ENCODE peak calls at places on chromosomes 5 and 9, in ten cellular contexts. X is CD4-positive, alpha-beta memory T cell; L is HCT116; S is right cardiac atrium; Z is body of pancreas; M is mesendoderm; A is CD8-positive, alpha-beta memory T cell; C is neuronal stem cell; B is CD4-positive, CD25-positive, alpha-beta regulatory T cell; W is trophoblast cell. D is an unnamed sample.

GRCh38 chr5:150508021-150508640 is at the start of gene NDST1:
- DNase-seq in X (no peak), L (no peak), S (peak; percentile 58), Z (peak; percentile 69), M (no peak), A (no peak), C (no peak), B (no peak), W (no peak), D (no peak)

GRCh38 chr9:69339620-69340019 is 14.6 kb downstream of the ENTREP1 start:
- DNase-seq in X (no peak), L (no peak), S (no peak), Z (no peak), M (peak; percentile 68), A (no peak), C (no peak), B (no peak), W (no peak), D (peak; percentile 35)

GRCh38 chr5:50667079-50667652 is 729 bp downstream of the PARP8 start:
- DNase-seq in X (no peak), L (no peak), S (peak; percentile 87), Z (peak; percentile 52), M (peak; percentile 77), A (no peak), C (peak; percentile 65), B (no peak), W (peak; percentile 48), D (peak; percentile 74)

GRCh38 chr5:90434116-90434714 is 24.7 kb upstream of the CETN3 start:
- DNase-seq in X (peak; percentile 26), L (peak; percentile 31), S (no peak), Z (peak; percentile 38), M (peak; percentile 66), A (peak; percentile 17), C (no peak), B (peak; percentile 54), W (peak; percentile 25), D (peak; percentile 25)

GRCh38 chr5:164302533-164303235 is 797.3 kb downstream of the MAT2B start:
- DNase-seq in X (no peak), L (no peak), S (no peak), Z (no peak), M (no peak), A (no peak), C (no peak), B (no peak), W (no peak), D (no peak)

GRCh38 chr5:149681922-149682321 is 48.2 kb upstream of the PPARGC1B start:
- DNase-seq in X (no peak), L (no peak), S (no peak), Z (no peak), M (no peak), A (no peak), C (no peak), B (no peak), W (no peak), D (no peak)

GRCh38 chr5:33929925-33930690 is 6.1 kb upstream of the RXFP3 start:
- DNase-seq in X (no peak), L (no peak), S (no peak), Z (no peak), M (peak; percentile 26), A (no peak), C (no peak), B (no peak), W (peak; percentile 69), D (no peak)

GRCh38 chr5:37090781-37091180 is 158.4 kb downstream of the CPLANE1 start:
- DNase-seq in X (no peak), L (no peak), S (no peak), Z (no peak), M (no peak), A (no peak), C (no peak), B (no peak), W (no peak), D (no peak)

GRCh38 chr5:173916233-173916632 is 28.1 kb downstream of the CPEB4 start:
- DNase-seq in X (no peak), L (no peak), S (no peak), Z (no peak), M (peak; percentile 50), A (no peak), C (no peak), B (no peak), W (no peak), D (no peak)

DNA sequence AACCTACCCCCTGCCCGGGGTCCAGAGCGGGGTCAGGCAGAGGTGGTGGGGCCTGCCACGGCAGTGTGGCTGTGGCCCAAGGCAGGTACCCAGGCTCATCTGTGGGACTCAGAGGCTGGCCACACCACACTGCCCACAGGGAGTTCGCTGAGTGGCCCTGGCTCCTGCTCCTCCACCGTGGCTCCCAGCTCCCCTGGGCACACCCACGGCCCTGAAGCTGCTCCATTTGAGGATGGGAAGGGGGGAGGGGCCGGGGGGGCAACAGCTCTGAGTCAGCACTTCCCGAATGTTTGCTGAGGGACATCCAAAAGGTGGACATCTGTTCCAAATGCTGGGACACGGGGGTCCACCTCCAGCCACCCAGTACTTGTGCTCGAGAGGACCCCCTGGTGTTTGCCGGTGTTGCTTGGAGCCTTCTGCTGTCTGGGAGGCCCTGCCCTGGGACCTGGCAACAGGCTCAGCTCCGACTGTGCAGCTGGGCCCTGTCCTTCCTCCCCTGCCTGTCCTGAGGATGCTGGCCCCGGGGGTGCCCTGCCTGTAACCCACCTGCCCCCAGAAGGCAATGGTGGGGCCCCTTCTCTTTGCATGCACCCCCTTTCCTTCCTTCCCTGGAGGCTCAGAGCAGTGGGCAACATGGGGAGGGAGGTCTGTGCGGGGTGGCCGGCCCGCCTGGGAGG is 2.5 kb upstream of the NRARP start:
- DNase-seq in X (no peak), L (no peak), S (no peak), Z (no peak), M (no peak), A (no peak), C (no peak), B (no peak), W (no peak), D (no peak)
- H3K4me1 ChIP-seq in X (peaks cover 32% of the 10 kb centered on the region), L (peaks cover 11% of the 10 kb centered on the region), S (no peaks in the 10 kb centered on the region), Z (peaks cover 83% of the 10 kb centered on the region), M (peaks cover 10% of the 10 kb centered on the region), A (peaks cover 26% of the 10 kb centered on the region), C (peaks cover 47% of the 10 kb centered on the region), B (peaks cover 42% of the 10 kb centered on the region), W (peaks cover 9% of the 10 kb centered on the region), D (peaks cover 19% of the 10 kb centered on the region)

GRCh38 chr9:120875643-120875953 is 1.4 kb downstream of the PHF19 start:
- DNase-seq in X (peak; percentile 26), L (no peak), S (no peak), Z (no peak), M (no peak), A (no peak), C (no peak), B (no peak), W (no peak), D (no peak)

GRCh38 chr9:120875954-120876841 is 790 bp downstream of the PHF19 start:
- DNase-seq in X (peak; percentile 64), L (peak; percentile 73), S (peak; percentile 92), Z (peak; percentile 78), M (peak; percentile 72), A (peak; percentile 75), C (peak; percentile 63), B (peak; percentile 95), W (peak; percentile 26), D (peak; percentile 90)

GRCh38 chr9:120878188-120879130 is 1.5 kb upstream of the PHF19 start:
- DNase-seq in X (no peak), L (no peak), S (no peak), Z (no peak), M (no peak), A (no peak), C (no peak), B (peak; percentile 62), W (no peak), D (no peak)

GRCh38 chr9:120876842-120877240 is at the start of gene PHF19:
- DNase-seq in X (no peak), L (no peak), S (peak; percentile 75), Z (no peak), M (no peak), A (no peak), C (no peak), B (peak; percentile 62), W (no peak), D (no peak)

DNA sequence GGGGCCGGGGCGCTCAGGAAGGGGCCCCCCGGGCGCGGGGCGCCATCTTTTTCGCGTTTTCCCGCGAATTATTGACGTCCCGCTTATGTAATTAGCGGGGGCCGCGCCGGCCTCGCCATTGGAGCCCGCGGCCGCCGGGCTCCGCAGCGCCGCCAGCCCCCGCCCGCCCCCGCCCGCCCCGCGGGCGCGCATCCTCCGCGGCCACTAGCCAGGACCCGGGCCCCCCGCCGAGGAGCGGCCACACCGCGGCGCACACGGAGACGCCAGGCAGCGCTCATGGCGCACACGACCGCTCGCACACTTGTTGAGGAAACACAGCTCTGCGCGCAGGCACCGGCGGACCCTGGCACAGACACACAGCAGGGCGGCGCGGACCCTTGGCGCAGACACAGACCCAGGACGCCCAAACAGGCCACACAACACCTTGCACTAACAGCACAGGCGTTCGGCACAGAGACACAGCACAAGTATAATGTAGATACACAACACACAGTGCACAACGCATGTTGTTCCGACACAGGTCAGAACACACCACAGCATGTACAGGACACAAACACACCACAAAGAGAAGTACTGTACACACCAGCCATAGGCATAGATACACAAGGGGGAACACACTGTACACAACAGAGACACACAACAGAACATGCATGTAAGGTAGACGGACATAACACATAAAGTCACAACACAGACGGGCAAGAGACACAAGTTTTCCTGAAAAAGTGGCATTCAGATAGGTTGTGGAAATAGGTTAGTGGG is 467 bp upstream of the PHF19 start:
- DNase-seq in X (peak; percentile 63), L (no peak), S (peak; percentile 87), Z (peak; percentile 55), M (no peak), A (peak; percentile 49), C (peak; percentile 40), B (peak; percentile 81), W (no peak), D (peak; percentile 80)
- H3K4me1 ChIP-seq in X (peaks cover 86% of the 10 kb centered on the region), L (peaks cover 47% of the 10 kb centered on the region), S (peaks cover 3% of the 10 kb centered on the region), Z (peaks cover 19% of the 10 kb centered on the region), M (peaks cover 9% of the 10 kb centered on the region), A (peaks cover 59% of the 10 kb centered on the region), C (peaks cover 11% of the 10 kb centered on the region), B (peaks cover 80% of the 10 kb centered on the region), W (peaks cover 3% of the 10 kb centered on the region), D (no peaks in the 10 kb centered on the region)

DNA sequence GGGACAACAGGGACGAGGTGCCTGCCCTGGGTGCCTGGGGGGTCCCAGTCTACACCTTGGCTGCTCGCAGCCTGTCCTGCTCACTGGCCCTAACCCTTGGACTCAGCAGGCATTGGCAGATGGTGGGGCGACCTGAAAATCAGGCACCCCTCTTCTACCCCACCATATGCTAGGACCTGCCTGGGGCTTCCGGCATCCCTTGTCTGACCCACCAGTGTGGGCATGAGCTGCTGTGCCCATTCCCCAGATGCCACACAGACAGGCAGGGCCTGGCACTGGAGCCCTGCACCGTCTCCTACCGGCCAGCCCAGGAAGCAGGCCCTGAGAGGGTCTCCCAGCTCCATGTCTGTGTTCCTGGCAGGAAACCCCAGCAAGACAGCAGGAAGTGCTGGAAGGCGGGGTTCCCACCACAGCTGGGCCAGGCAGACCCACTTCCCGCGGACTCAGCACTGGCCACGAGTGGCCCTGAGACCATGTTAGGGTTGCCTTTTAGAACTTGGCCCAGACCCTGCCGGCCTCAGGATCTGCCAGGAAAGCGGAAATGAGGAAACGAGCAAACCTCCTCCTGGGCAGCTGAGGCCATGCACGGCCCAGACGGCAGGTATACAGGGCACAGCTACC is 3.1 kb downstream of the NINJ1 start:
- DNase-seq in X (no peak), L (no peak), S (peak; percentile 85), Z (peak; percentile 59), M (no peak), A (no peak), C (no peak), B (no peak), W (no peak), D (no peak)
- H3K4me1 ChIP-seq in X (peaks cover 80% of the 10 kb centered on the region), L (peaks cover 27% of the 10 kb centered on the region), S (peaks cover 21% of the 10 kb centered on the region), Z (peaks cover 62% of the 10 kb centered on the region), M (no peaks in the 10 kb centered on the region), A (peaks cover 74% of the 10 kb centered on the region), C (peaks cover 28% of the 10 kb centered on the region), B (peaks cover 80% of the 10 kb centered on the region), W (peaks cover 30% of the 10 kb centered on the region), D (peaks cover 34% of the 10 kb centered on the region)

GRCh38 chr9:116549061-116549664 is 137.9 kb upstream of the TRIM32 start:
- DNase-seq in X (no peak), L (peak; percentile 83), S (peak; percentile 90), Z (peak; percentile 65), M (peak; percentile 11), A (no peak), C (no peak), B (no peak), W (peak; percentile 83), D (peak; percentile 64)
- H3K4me1 ChIP-seq in X (no peaks in the 10 kb centered on the region), L (peaks cover 20% of the 10 kb centered on the region), S (peaks cover 6% of the 10 kb centered on the region), Z (peaks cover 42% of the 10 kb centered on the region), M (no peaks in the 10 kb centered on the region), A (no peaks in the 10 kb centered on the region), C (no peaks in the 10 kb centered on the region), B (no peaks in the 10 kb centered on the region), W (no peaks in the 10 kb centered on the region), D (peaks cover 5% of the 10 kb centered on the region)